ENCODE peak calls at places on chromosomes 6 and 20, in eight cellular contexts. S, M, P, D, Y, X, N and Q are unnamed samples.

GRCh38 chr6:129102741-129103140 is 219.8 kb downstream of the LAMA2 start:
- DNase-seq in S (no peak), N (no peak), Y (no peak), P (no peak), D (peak), M (peak), X (no peak), Q (no peak)

GRCh38 chr6:13026557-13026956 is 301.8 kb downstream of the TBC1D7 start:
- DNase-seq in D (no peak), N (no peak), M (no peak), X (no peak), S (no peak), P (peak), Y (no peak), Q (no peak)

GRCh38 chr6:41739041-41739440 is 3.6 kb upstream of the TFEB start:
- DNase-seq in M (no peak), P (no peak), X (no peak), S (peak), N (no peak), Y (peak), D (no peak), Q (no peak)

GRCh38 chr20:32635764-32636163 is 38.0 kb downstream of the C20orf203 start:
- DNase-seq in M (no peak), N (no peak), Y (no peak), P (no peak), D (no peak), X (no peak), S (no peak), Q (no peak)

GRCh38 chr6:17101422-17102257 is at the start of gene STMND1:
- DNase-seq in S (peak), P (peak), D (peak), Y (peak), X (no peak), M (peak), N (peak), Q (peak)

GRCh38 chr6:105495515-105495914 is 92.6 kb upstream of the PREP start:
- DNase-seq in M (no peak), Y (no peak), X (no peak), P (no peak), N (no peak), D (no peak), S (no peak), Q (no peak)

GRCh38 chr20:58639182-58640146 is 11.6 kb upstream of the STX16 start:
- DNase-seq in Y (no peak), X (no peak), S (no peak), M (peak), P (no peak), N (no peak), D (no peak), Q (no peak)

GRCh38 chr6:150668882-150669476 is 69.3 kb downstream of the PLEKHG1 start:
- DNase-seq in Y (no peak), D (no peak), X (no peak), N (no peak), M (no peak), S (no peak), P (no peak), Q (no peak)

GRCh38 chr20:25345721-25346120 is 44.9 kb downstream of the ABHD12 start:
- DNase-seq in X (no peak), M (no peak), Y (no peak), N (no peak), S (no peak), D (no peak), P (no peak), Q (no peak)

GRCh38 chr6:53998293-53998692 is 113.0 kb upstream of the MLIP start:
- DNase-seq in P (no peak), D (no peak), S (no peak), Y (no peak), N (peak), X (no peak), M (no peak), Q (no peak)

GRCh38 chr20:17636523-17637412 is 45.3 kb downstream of the RRBP1 start:
- DNase-seq in Y (peak), X (no peak), S (no peak), D (no peak), P (peak), N (no peak), M (peak), Q (no peak)

GRCh38 chr6:72832271-72832670 is 210.4 kb downstream of the KCNQ5 start:
- DNase-seq in Y (no peak), M (peak), P (no peak), S (no peak), N (no peak), D (no peak), X (no peak), Q (no peak)

GRCh38 chr20:25052255-25053206 is 5.4 kb downstream of the ACSS1 start:
- DNase-seq in D (peak), Y (peak), X (no peak), S (no peak), M (no peak), N (no peak), P (no peak), Q (no peak)

GRCh38 chr20:43358811-43359210 is 98.9 kb upstream of the SRSF6 start:
- DNase-seq in M (no peak), N (no peak), S (no peak), P (no peak), D (no peak), Y (no peak), X (no peak), Q (no peak)

GRCh38 chr6:137051790-137052472 is 7.2 kb upstream of the IL20RA start:
- DNase-seq in Y (no peak), M (no peak), D (no peak), P (no peak), N (no peak), X (no peak), S (no peak), Q (no peak)

GRCh38 chr20:23106271-23106851 is 20.2 kb upstream of the CD93 start:
- DNase-seq in Y (no peak), X (peak), N (no peak), P (no peak), S (no peak), M (no peak), D (peak), Q (no peak)

GRCh38 chr6:2958802-2959201 is 12.6 kb downstream of the SERPINB6 start:
- DNase-seq in X (no peak), M (no peak), D (no peak), Y (no peak), S (no peak), N (no peak), P (no peak), Q (no peak)

GRCh38 chr6:45574885-45575284 is 197.2 kb upstream of the SUPT3H start:
- DNase-seq in N (no peak), P (no peak), M (no peak), X (no peak), D (no peak), S (no peak), Y (no peak), Q (no peak)

GRCh38 chr20:58144071-58144470 is 84.4 kb downstream of the ANKRD60 start:
- DNase-seq in Y (no peak), D (no peak), P (no peak), S (no peak), X (no peak), N (no peak), M (no peak), Q (no peak)

GRCh38 chr6:7684076-7684475 is 41.8 kb upstream of the BMP6 start:
- DNase-seq in D (no peak), Y (no peak), X (no peak), P (no peak), S (no peak), M (peak), N (no peak), Q (no peak)

GRCh38 chr20:21396045-21396893 is 1.1 kb downstream of the NKX2-4 start:
- DNase-seq in Y (peak), D (peak), N (peak), P (peak), S (peak), X (peak), M (no peak), Q (no peak)

GRCh38 chr6:52560462-52560861 is 16.4 kb downstream of the TRAM2 start:
- DNase-seq in M (peak), X (no peak), Y (no peak), N (no peak), S (no peak), D (no peak), P (no peak), Q (no peak)

GRCh38 chr20:11569163-11569562 is 348.5 kb upstream of the BTBD3 start:
- DNase-seq in D (no peak), X (no peak), Y (peak), P (peak), N (no peak), S (no peak), M (no peak), Q (no peak)

GRCh38 chr6:109672204-109672603 is 18.8 kb downstream of the AK9 start:
- DNase-seq in P (no peak), M (peak), D (no peak), Y (no peak), X (no peak), S (no peak), N (no peak), Q (no peak)

GRCh38 chr6:115613488-115613887 is 447.2 kb downstream of the FRK start:
- DNase-seq in Y (no peak), M (peak), N (no peak), D (no peak), S (no peak), X (no peak), P (no peak), Q (no peak)